ENCODE peak calls at places on chromosomes 3 and 15, in ten cellular contexts. L is breast epithelium, Z is ovary, F is stomach, E is A549, A is transverse colon, Q is IMR-90, S is body of pancreas, R is K562, U is uterus. K is an unnamed sample.

GRCh38 chr3:8766148-8766547 is 3.3 kb downstream of the OXTR start:
- DNase-seq in L (no peak), E (no peak), Q (no peak), F (no peak), S (no peak), Z (no peak), A (no peak), U (no peak), R (no peak), K (no peak)

GRCh38 chr3:18135083-18135814 is 289.9 kb downstream of the SATB1 start:
- DNase-seq in F (no peak), A (no peak), L (no peak), E (no peak), R (no peak), S (no peak), Q (peak), Z (no peak), U (no peak), K (no peak)

GRCh38 chr15:63296195-63296594 is 18.8 kb downstream of the APH1B start:
- DNase-seq in R (no peak), F (no peak), L (no peak), A (no peak), Q (no peak), Z (no peak), E (no peak), U (no peak), S (no peak), K (peak)

GRCh38 chr3:189455796-189456195 is 175.4 kb upstream of the TP63 start:
- DNase-seq in U (no peak), F (no peak), S (no peak), E (no peak), Z (no peak), R (no peak), A (no peak), Q (no peak), L (no peak), K (no peak)

GRCh38 chr3:141360888-141361598 is 7.3 kb upstream of the ZBTB38 start:
- DNase-seq in S (no peak), F (no peak), R (peak), E (peak), U (peak), Z (no peak), L (no peak), Q (peak), A (no peak), K (no peak)

GRCh38 chr3:194840661-194841514 is 155.2 kb downstream of the FAM43A start:
- DNase-seq in E (peak), A (no peak), R (peak), U (no peak), S (no peak), L (no peak), F (no peak), Z (no peak), Q (peak), K (peak)

GRCh38 chr3:45677045-45677436 is 12.2 kb upstream of the SACM1L start:
- DNase-seq in Q (peak), U (peak), S (no peak), R (no peak), E (peak), A (peak), F (no peak), Z (no peak), L (peak), K (peak)

GRCh38 chr3:20083953-20084352 is 43.7 kb downstream of the KAT2B start:
- DNase-seq in A (no peak), Q (no peak), U (no peak), E (no peak), Z (no peak), R (no peak), L (no peak), S (no peak), F (no peak), K (no peak)

GRCh38 chr3:122572940-122573412 is 4.5 kb upstream of the PARP15 start:
- DNase-seq in A (no peak), Z (no peak), R (no peak), L (no peak), Q (peak), E (peak), U (peak), F (peak), S (no peak), K (peak)

DNA sequence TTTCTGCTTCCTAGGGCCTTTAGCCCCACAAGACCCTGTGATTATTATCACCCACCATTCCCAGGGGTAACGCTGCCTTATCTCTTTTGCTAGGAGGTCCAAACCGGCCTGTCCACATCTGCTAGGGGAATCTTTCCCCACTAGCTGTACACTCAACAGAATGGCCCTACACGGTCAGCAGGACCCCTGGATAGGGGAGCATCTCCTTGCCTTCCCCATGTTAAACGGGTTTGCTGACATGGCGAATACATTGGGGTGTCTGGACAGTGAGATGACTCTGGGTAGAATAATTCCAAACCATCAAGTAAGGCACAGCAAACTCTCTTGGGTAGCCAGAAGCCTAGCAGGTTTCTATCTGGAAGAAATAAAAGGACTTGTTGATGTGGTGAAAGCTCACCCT is 702 bp downstream of the TRAIP start:
- DNase-seq in L (no peak), Z (no peak), F (no peak), S (no peak), U (no peak), E (no peak), Q (no peak), A (no peak), R (no peak), K (no peak)
- H3K4me3 ChIP-seq in L (peak), Z (peak), F (peak), S (no peak), U (peak), E (peak), Q (peak), A (no peak), R (peak), K (no peak)

GRCh38 chr3:64685800-64686445 is 1.9 kb downstream of the ADAMTS9 start:
- DNase-seq in L (peak), U (peak), S (peak), A (peak), E (peak), F (peak), Z (peak), Q (peak), R (peak), K (peak)

GRCh38 chr3:64685331-64685799 is 2.4 kb downstream of the ADAMTS9 start:
- DNase-seq in E (no peak), S (peak), R (no peak), Q (peak), L (no peak), A (peak), Z (peak), F (no peak), U (peak), K (peak)

GRCh38 chr3:64687381-64687780 is 419 bp downstream of the ADAMTS9 start:
- DNase-seq in U (peak), F (no peak), L (no peak), S (peak), A (peak), E (no peak), R (no peak), Z (peak), Q (no peak), K (peak)

GRCh38 chr3:64686446-64686908 is 1.3 kb downstream of the ADAMTS9 start:
- DNase-seq in E (peak), A (peak), R (no peak), F (peak), Z (no peak), Q (peak), S (peak), U (no peak), L (no peak), K (peak)

GRCh38 chr3:64687781-64688515 is at the start of gene ADAMTS9:
- DNase-seq in Q (peak), Z (peak), R (peak), A (peak), U (peak), E (peak), L (peak), F (peak), S (peak), K (peak)
- TF ChIP-seq POLR2A in Q (peak), Z (peak), R (no peak), A (peak), U (peak), E (no peak), L (no peak), F (peak), S (peak), K (peak)

GRCh38 chr15:40104296-40104864 is 4.3 kb downstream of the BMF start:
- DNase-seq in E (no peak), S (no peak), A (no peak), U (peak), Q (no peak), Z (no peak), F (no peak), L (no peak), R (no peak), K (no peak)
- H3K27ac ChIP-seq in E (no peak), S (peak), A (peak), U (peak), Q (peak), Z (no peak), F (peak), L (peak), R (no peak), K (no peak)

GRCh38 chr3:14452676-14453367 is 50.4 kb downstream of the SLC6A6 start:
- DNase-seq in U (peak), F (peak), E (peak), A (peak), S (peak), L (peak), Q (peak), R (no peak), Z (peak), K (peak)
- H3K4me3 ChIP-seq in U (no peak), F (no peak), E (peak), A (no peak), S (no peak), L (no peak), Q (no peak), R (no peak), Z (no peak), K (no peak)